ENCODE peak calls at places on chromosomes 6 and 20, in ten cellular contexts. A is uterus, Z is Panc1, X is right cardiac atrium, O is upper lobe of right lung, E is left ventricle myocardium inferior, K is T-helper 17 cell, P is trophoblast cell, Y is Peyer's patch, B is H9. H is an unnamed sample.

GRCh38 chr6:161001421-161001820 is 9.9 kb downstream of the MAP3K4 start:
- DNase-seq in K (no peak), B (no peak), E (no peak), Z (no peak), O (no peak), Y (no peak), X (no peak), P (no peak), A (no peak), H (no peak)

GRCh38 chr6:157513004-157513603 is 132.1 kb downstream of the ZDHHC14 start:
- DNase-seq in P (no peak), X (no peak), E (no peak), K (no peak), A (no peak), Z (no peak), B (no peak), O (no peak), Y (no peak), H (no peak)

GRCh38 chr6:109686566-109686965 is 4.4 kb downstream of the AK9 start:
- DNase-seq in P (no peak), K (no peak), E (no peak), O (no peak), Y (no peak), A (no peak), B (no peak), X (no peak), Z (no peak), H (no peak)

GRCh38 chr20:21251278-21251677 is 51.9 kb upstream of the XRN2 start:
- DNase-seq in E (no peak), A (no peak), O (no peak), Y (no peak), X (no peak), P (no peak), Z (no peak), K (no peak), B (no peak), H (no peak)

GRCh38 chr6:49790340-49790739 is 3.3 kb upstream of the PGK2 start:
- DNase-seq in Y (no peak), B (no peak), E (no peak), O (no peak), A (no peak), P (no peak), X (no peak), K (no peak), Z (no peak), H (no peak)

GRCh38 chr20:43926691-43927090 is 12.0 kb downstream of the TOX2 start:
- DNase-seq in X (no peak), Y (no peak), B (no peak), P (no peak), A (no peak), O (peak; percentile 27), E (no peak), Z (no peak), K (no peak), H (no peak)

GRCh38 chr6:132817554-132818403 is 3.4 kb downstream of the RPS12 start:
- DNase-seq in B (no peak), P (no peak), A (no peak), X (no peak), Z (no peak), K (no peak), E (no peak), Y (no peak), O (no peak), H (no peak)

GRCh38 chr20:364905-365794 is 15.4 kb upstream of the TRIB3 start:
- DNase-seq in Y (no peak), E (no peak), B (no peak), O (no peak), A (no peak), Z (no peak), K (no peak), X (no peak), P (peak; percentile 65), H (no peak)

GRCh38 chr6:168852336-168852884 is 401.2 kb downstream of the THBS2 start:
- DNase-seq in Z (no peak), O (no peak), X (no peak), A (no peak), E (no peak), B (no peak), K (no peak), P (no peak), Y (no peak), H (no peak)

GRCh38 chr20:555933-556332 is 12.3 kb upstream of the CSNK2A1 start:
- DNase-seq in Y (no peak), A (no peak), E (peak; percentile 29), X (no peak), P (no peak), Z (no peak), B (no peak), K (no peak), O (no peak), H (no peak)

GRCh38 chr6:84766796-84767590 is 2.6 kb upstream of the TBX18 start:
- DNase-seq in K (no peak), O (no peak), B (peak; percentile 74), X (peak; percentile 30), P (no peak), Z (no peak), E (no peak), A (no peak), Y (no peak), H (peak; percentile 49)

GRCh38 chr6:43097098-43097489 is 21.0 kb downstream of the PTK7 start:
- DNase-seq in B (no peak), O (no peak), E (no peak), A (no peak), P (no peak), Y (no peak), Z (no peak), X (no peak), K (no peak), H (no peak)

GRCh38 chr20:51233345-51233744 is 210.4 kb upstream of the KCNG1 start:
- DNase-seq in B (no peak), E (no peak), O (no peak), A (no peak), Y (no peak), Z (no peak), K (no peak), X (no peak), P (no peak), H (no peak)

DNA sequence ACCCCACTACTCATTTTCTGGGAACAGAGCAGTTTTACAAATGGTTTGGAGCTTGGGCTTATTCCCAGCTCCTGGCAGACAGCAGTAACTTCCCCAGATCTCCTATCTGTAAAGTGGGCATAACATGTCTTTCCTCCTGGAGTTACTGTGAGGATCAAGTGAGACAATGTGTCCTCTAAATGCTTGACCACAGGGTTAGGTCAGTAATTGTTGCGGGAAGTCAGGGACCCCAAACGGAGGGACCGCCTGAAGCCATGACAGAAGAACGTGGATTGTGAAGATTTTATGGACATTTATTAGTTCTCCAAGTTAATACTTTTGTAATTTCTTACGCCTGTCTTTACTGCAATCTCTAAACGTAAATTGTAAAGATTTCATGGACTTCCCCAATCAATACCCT is 15.3 kb upstream of the ZNFX1 start:
- DNase-seq in Y (no peak), X (no peak), Z (no peak), A (no peak), P (no peak), O (no peak), E (no peak), K (no peak), B (no peak), H (no peak)
- H3K9me3 ChIP-seq in Y (no peaks in the 10 kb centered on the region), X (no peaks in the 10 kb centered on the region), Z (no peaks in the 10 kb centered on the region), A (no peaks in the 10 kb centered on the region), P (no peaks in the 10 kb centered on the region), O (no peaks in the 10 kb centered on the region), E (peaks cover 1% of the 10 kb centered on the region), K (peaks cover 9% of the 10 kb centered on the region), B (no peaks in the 10 kb centered on the region), H (no peaks in the 10 kb centered on the region)

GRCh38 chr20:60748086-60748485 is 504.0 kb upstream of the CDH4 start:
- DNase-seq in K (no peak), X (no peak), E (no peak), B (no peak), Z (no peak), P (no peak), A (no peak), O (no peak), Y (no peak), H (no peak)

GRCh38 chr20:60751826-60752225 is 500.2 kb upstream of the CDH4 start:
- DNase-seq in K (no peak), Y (no peak), B (no peak), P (no peak), O (no peak), Z (no peak), X (no peak), A (no peak), E (no peak), H (no peak)

GRCh38 chr20:60749804-60750602 is 502.1 kb upstream of the CDH4 start:
- DNase-seq in B (peak; percentile 76), A (no peak), Y (no peak), Z (no peak), E (no peak), P (no peak), O (no peak), K (no peak), X (no peak), H (no peak)

GRCh38 chr20:60752741-60753420 is 499.2 kb upstream of the CDH4 start:
- DNase-seq in P (no peak), K (no peak), E (no peak), Y (no peak), A (no peak), Z (no peak), O (no peak), X (peak; percentile 47), B (no peak), H (no peak)

GRCh38 chr20:60750909-60751308 is 501.2 kb upstream of the CDH4 start:
- DNase-seq in X (no peak), K (no peak), E (no peak), Z (no peak), B (no peak), Y (no peak), A (no peak), P (no peak), O (no peak), H (no peak)
- H3K9me3 ChIP-seq in X (no peaks in the 10 kb centered on the region), K (peaks cover 3% of the 10 kb centered on the region), E (no peaks in the 10 kb centered on the region), Z (no peaks in the 10 kb centered on the region), B (no peaks in the 10 kb centered on the region), Y (no peaks in the 10 kb centered on the region), A (no peaks in the 10 kb centered on the region), P (peaks cover 4% of the 10 kb centered on the region), O (no peaks in the 10 kb centered on the region), H (peaks cover 3% of the 10 kb centered on the region)

GRCh38 chr20:46501337-46501942 is 11.9 kb downstream of the ZNF334 start:
- DNase-seq in Z (no peak), O (no peak), X (no peak), K (no peak), A (no peak), E (no peak), B (no peak), P (no peak), Y (no peak), H (no peak)
- H3K9me3 ChIP-seq in Z (peaks cover 45% of the 10 kb centered on the region), O (peaks cover 16% of the 10 kb centered on the region), X (peaks cover 7% of the 10 kb centered on the region), K (peaks cover 12% of the 10 kb centered on the region), A (no peaks in the 10 kb centered on the region), E (peaks cover 50% of the 10 kb centered on the region), B (peaks cover 77% of the 10 kb centered on the region), P (peaks cover 9% of the 10 kb centered on the region), Y (no peaks in the 10 kb centered on the region), H (peaks cover 50% of the 10 kb centered on the region)

DNA sequence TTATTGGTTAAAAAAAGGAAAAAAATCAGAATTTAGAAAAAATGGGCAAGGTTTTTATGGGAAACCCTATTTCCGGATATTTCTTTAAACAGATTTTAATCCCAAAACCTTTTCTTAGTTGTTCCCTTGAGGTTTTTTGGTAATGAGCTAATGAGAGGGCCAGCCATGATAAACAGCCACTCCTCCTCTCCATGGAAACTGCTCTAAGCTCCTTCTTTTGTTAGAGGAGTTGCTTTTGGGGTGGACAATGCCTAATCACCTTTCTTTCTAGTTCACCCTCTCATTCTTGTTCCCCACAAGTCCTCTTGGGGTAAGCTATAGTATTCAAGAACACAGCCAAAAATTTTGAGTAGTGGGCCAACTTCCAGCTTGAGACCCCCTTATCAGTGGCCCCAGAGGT is 105.0 kb upstream of the FAM184A start:
- DNase-seq in X (no peak), E (no peak), P (no peak), Y (no peak), O (no peak), Z (no peak), K (no peak), B (no peak), A (no peak), H (peak; percentile 39)
- H3K9me3 ChIP-seq in X (no peaks in the 10 kb centered on the region), E (no peaks in the 10 kb centered on the region), P (no peaks in the 10 kb centered on the region), Y (no peaks in the 10 kb centered on the region), O (no peaks in the 10 kb centered on the region), Z (no peaks in the 10 kb centered on the region), K (no peaks in the 10 kb centered on the region), B (no peaks in the 10 kb centered on the region), A (no peaks in the 10 kb centered on the region), H (no peaks in the 10 kb centered on the region)